ENCODE peak calls at places on chromosome 1, in nine cellular contexts. F, W, K, A, T, D, Q, H and I are unnamed samples.

GRCh38 chr1:98981917-98982513 is 22.6 kb downstream of the PLPPR5 start:
- DNase-seq in H (no peak), K (no peak), Q (no peak), F (no peak), W (no peak), A (no peak), T (no peak), D (no peak), I (no peak)

GRCh38 chr1:55213029-55213884 is 1.9 kb downstream of the USP24 start:
- DNase-seq in T (no peak), Q (no peak), F (no peak), W (no peak), H (no peak), D (no peak), K (no peak), A (no peak), I (no peak)

GRCh38 chr1:45987204-45987603 is 145.2 kb downstream of the PIK3R3 start:
- DNase-seq in F (no peak), A (no peak), K (no peak), T (no peak), Q (no peak), W (no peak), D (no peak), H (no peak), I (no peak)

GRCh38 chr1:31725777-31726535 is 22.1 kb upstream of the COL16A1 start:
- DNase-seq in F (no peak), K (no peak), D (no peak), Q (peak; percentile 55), W (no peak), T (no peak), A (peak; percentile 29), H (no peak), I (no peak)

GRCh38 chr1:98099501-98099900 is 178.7 kb upstream of the DPYD start:
- DNase-seq in Q (no peak), D (no peak), H (no peak), K (no peak), A (no peak), F (no peak), T (no peak), W (no peak), I (no peak)

GRCh38 chr1:91732291-91732953 is 153.5 kb downstream of the TGFBR3 start:
- DNase-seq in F (no peak), T (peak; percentile 85), W (peak; percentile 66), K (peak; percentile 14), Q (no peak), A (no peak), D (no peak), H (no peak), I (no peak)

GRCh38 chr1:202351725-202352124 is 3.2 kb downstream of the PPP1R12B start:
- DNase-seq in K (no peak), A (no peak), F (no peak), Q (no peak), T (no peak), D (no peak), W (no peak), H (no peak), I (no peak)

GRCh38 chr1:18901952-18902522 is 318 bp downstream of the ALDH4A1 start:
- DNase-seq in W (no peak), D (no peak), T (no peak), A (no peak), H (no peak), K (peak; percentile 35), Q (no peak), F (no peak), I (no peak)

GRCh38 chr1:37186246-37186756 is 152.0 kb upstream of the GRIK3 start:
- DNase-seq in Q (peak; percentile 38), D (no peak), F (no peak), H (no peak), T (no peak), A (no peak), W (no peak), K (no peak), I (no peak)

GRCh38 chr1:5632226-5632625 is 360.0 kb downstream of the NPHP4 start:
- DNase-seq in D (peak; percentile 60), F (no peak), Q (no peak), H (no peak), T (no peak), A (no peak), K (no peak), W (no peak), I (no peak)

GRCh38 chr1:19113362-19114092 is 96.5 kb downstream of the UBR4 start:
- DNase-seq in A (no peak), F (no peak), W (peak; percentile 33), Q (peak; percentile 48), T (peak; percentile 82), D (no peak), K (peak; percentile 36), H (peak; percentile 13), I (peak; percentile 27)

GRCh38 chr1:34460193-34460592 is 283.5 kb downstream of the C1orf94 start:
- DNase-seq in K (peak; percentile 79), H (peak; percentile 10), Q (peak; percentile 37), F (no peak), W (peak; percentile 47), D (no peak), A (peak; percentile 33), T (peak; percentile 62), I (peak; percentile 52)

GRCh38 chr1:70354332-70355110 is at the start of gene ANKRD13C:
- DNase-seq in Q (peak; percentile 94), K (peak; percentile 99), D (peak; percentile 98), F (peak; percentile 92), H (peak; percentile 87), A (peak; percentile 93), W (peak; percentile 92), T (peak; percentile 91), I (peak; percentile 80)

GRCh38 chr1:200951016-200951415 is 56.3 kb downstream of the INAVA start:
- DNase-seq in K (no peak), D (no peak), A (no peak), F (no peak), H (no peak), Q (no peak), T (no peak), W (no peak), I (no peak)

GRCh38 chr1:208024406-208024805 is 113.5 kb upstream of the CD34 start:
- DNase-seq in A (no peak), F (no peak), T (no peak), K (no peak), W (no peak), H (no peak), D (no peak), Q (no peak), I (no peak)

GRCh38 chr1:234326493-234327366 is 46.5 kb upstream of the COA6 start:
- DNase-seq in K (peak; percentile 90), D (peak; percentile 91), T (peak; percentile 76), A (peak; percentile 60), Q (peak; percentile 72), H (no peak), F (no peak), W (peak; percentile 19), I (peak; percentile 41)

GRCh38 chr1:4071675-4072074 is 171.6 kb upstream of the C1orf174 start:
- DNase-seq in H (no peak), T (no peak), F (peak; percentile 15), W (no peak), Q (peak; percentile 49), D (no peak), A (no peak), K (no peak), I (no peak)

GRCh38 chr1:28789412-28789811 is 22.6 kb upstream of the OPRD1 start:
- DNase-seq in T (no peak), F (no peak), D (no peak), A (no peak), W (no peak), Q (no peak), H (no peak), K (no peak), I (no peak)

GRCh38 chr1:2555634-2556276 is 416 bp upstream of the TNFRSF14 start:
- DNase-seq in H (no peak), T (no peak), Q (no peak), W (no peak), F (peak; percentile 87), D (peak; percentile 98), A (peak; percentile 82), K (no peak), I (peak; percentile 75)
- TF ChIP-seq POLR2AphosphoS5 in H (no peak), T (no peak), Q (no peak), W (no peak), F (peak; percentile 69), D (peak; percentile 87), A (peak; percentile 85), K (no peak), I (peak; percentile 47)

GRCh38 chr1:83905315-83905907 is 93.5 kb downstream of the TTLL7 start:
- DNase-seq in W (no peak), F (no peak), T (peak; percentile 32), K (peak; percentile 45), A (no peak), D (no peak), Q (peak; percentile 7), H (peak; percentile 43), I (peak; percentile 1)

GRCh38 chr1:83900530-83900929 is 98.4 kb downstream of the TTLL7 start:
- DNase-seq in D (no peak), F (no peak), T (no peak), W (no peak), Q (no peak), A (no peak), H (peak; percentile 36), K (no peak), I (no peak)

GRCh38 chr1:83897516-83897915 is 101.4 kb downstream of the TTLL7 start:
- DNase-seq in W (no peak), D (no peak), K (peak; percentile 2), F (no peak), H (no peak), T (no peak), Q (no peak), A (no peak), I (no peak)

DNA sequence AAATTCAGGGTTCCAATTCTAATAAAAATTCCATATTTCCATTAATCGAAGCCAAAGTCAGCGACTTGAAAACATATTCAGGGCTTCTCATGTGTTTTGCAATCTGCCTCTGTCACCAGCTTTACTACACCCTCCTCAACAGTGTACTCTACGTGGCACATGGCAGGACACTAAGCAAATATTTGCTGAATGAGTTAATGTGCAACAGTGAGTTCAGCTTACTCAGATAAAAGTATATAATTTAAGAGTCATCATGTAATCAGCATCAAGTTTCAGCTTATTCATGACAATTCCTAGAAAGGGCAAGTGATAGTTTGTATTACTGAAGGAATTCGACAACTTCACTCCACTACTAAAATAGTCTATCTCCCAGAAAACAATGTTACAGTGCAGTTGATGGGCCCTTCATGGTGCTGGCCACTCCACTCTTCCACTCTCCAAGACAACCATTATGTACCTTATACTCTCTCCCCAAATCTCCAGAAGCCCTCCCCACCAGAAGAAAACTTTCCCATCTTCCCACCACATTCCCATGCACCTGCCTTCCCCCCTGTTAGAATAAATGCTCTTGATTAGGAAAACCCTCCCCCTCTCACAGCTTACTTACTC is 97.3 kb downstream of the TTLL7 start:
- DNase-seq in A (peak; percentile 54), F (no peak), D (no peak), H (peak; percentile 97), K (no peak), Q (no peak), W (no peak), T (no peak), I (no peak)
- TF ChIP-seq POLR2AphosphoS5 in A (no peak), F (no peak), D (no peak), H (no peak), K (no peak), Q (no peak), W (no peak), T (no peak), I (no peak)

GRCh38 chr1:86395771-86396502 is at the start of gene ODF2L:
- DNase-seq in F (peak; percentile 91), H (peak; percentile 83), D (peak; percentile 97), Q (peak; percentile 88), A (peak; percentile 87), T (peak; percentile 68), W (peak; percentile 70), K (peak; percentile 90), I (peak; percentile 62)
- TF ChIP-seq POLR2AphosphoS5 in F (peak; percentile 48), H (peak; percentile 92), D (peak; percentile 89), Q (peak; percentile 61), A (peak; percentile 48), T (no peak), W (peak; percentile 82), K (peak; percentile 79), I (peak; percentile 60)

GRCh38 chr1:244735854-244736561 is 83.1 kb downstream of the DESI2 start:
- DNase-seq in D (no peak), Q (no peak), A (no peak), K (peak; percentile 44), W (no peak), T (no peak), F (no peak), H (no peak), I (no peak)
- TF ChIP-seq POLR2AphosphoS5 in D (no peak), Q (no peak), A (no peak), K (no peak), W (no peak), T (no peak), F (no peak), H (no peak), I (no peak)